ENCODE peak calls at places on chromosomes 3 and 15, in five cellular contexts. B, Z, D, T and K are unnamed samples.

GRCh38 chr3:89067736-89068135 is 39.7 kb upstream of the EPHA3 start:
- DNase-seq in Z (no peak), B (no peak), D (no peak), T (no peak), K (no peak)

GRCh38 chr15:38706956-38707355 is 142.3 kb upstream of the RASGRP1 start:
- DNase-seq in T (no peak), D (no peak), Z (no peak), B (no peak), K (no peak)

GRCh38 chr3:58237940-58238681 is 519 bp downstream of the ABHD6 start:
- DNase-seq in B (no peak), D (peak; percentile 65), T (peak; percentile 69), Z (peak; percentile 63), K (peak; percentile 42)

GRCh38 chr3:124514681-124515080 is 215.6 kb upstream of the UMPS start:
- DNase-seq in Z (no peak), T (no peak), D (no peak), B (no peak), K (no peak)

GRCh38 chr15:62976301-62976842 is 66.2 kb upstream of the TPM1 start:
- DNase-seq in B (peak; percentile 75), Z (no peak), D (no peak), T (no peak), K (no peak)

GRCh38 chr3:41265823-41266273 is 66.5 kb downstream of the CTNNB1 start:
- DNase-seq in Z (no peak), T (no peak), B (peak; percentile 93), D (no peak), K (peak; percentile 9)

GRCh38 chr3:181278468-181279238 is 289.1 kb upstream of the DNAJC19 start:
- DNase-seq in Z (no peak), T (no peak), D (no peak), B (no peak), K (no peak)

GRCh38 chr15:85771781-85772445 is 22.8 kb downstream of the KLHL25 start:
- DNase-seq in Z (peak; percentile 79), T (no peak), D (no peak), B (no peak), K (no peak)

GRCh38 chr3:17686613-17687012 is 55.8 kb downstream of the TBC1D5 start:
- DNase-seq in Z (no peak), T (no peak), B (no peak), D (no peak), K (no peak)

GRCh38 chr15:40957581-40958051 is 4.3 kb downstream of the CHAC1 start:
- DNase-seq in T (no peak), B (no peak), D (no peak), Z (no peak), K (peak; percentile 94)

GRCh38 chr3:106862067-106862466 is 515.2 kb upstream of the CCDC54 start:
- DNase-seq in D (no peak), Z (no peak), B (peak; percentile 62), T (no peak), K (no peak)

GRCh38 chr3:194287392-194287791 is 63.7 kb downstream of the CPN2 start:
- DNase-seq in D (no peak), B (no peak), T (no peak), Z (no peak), K (no peak)

GRCh38 chr3:37210230-37210629 is 35.8 kb upstream of the LRRFIP2 start:
- DNase-seq in T (no peak), Z (no peak), B (peak; percentile 41), D (no peak), K (no peak)

GRCh38 chr15:85289677-85290365 is 90.6 kb upstream of the AKAP13 start:
- DNase-seq in D (peak; percentile 58), T (no peak), B (peak; percentile 18), Z (no peak), K (peak; percentile 82)

GRCh38 chr3:177641206-177641605 is 443.9 kb upstream of the TBL1XR1 start:
- DNase-seq in T (no peak), Z (no peak), D (no peak), B (no peak), K (no peak)

GRCh38 chr3:197209366-197210260 is 88.8 kb downstream of the DLG1 start:
- DNase-seq in Z (no peak), B (peak; percentile 25), T (no peak), D (no peak), K (no peak)

GRCh38 chr3:45204136-45204535 is 22.0 kb downstream of the TMEM158 start:
- DNase-seq in D (no peak), B (peak; percentile 65), T (no peak), Z (no peak), K (no peak)

GRCh38 chr15:31605467-31605931 is 278.9 kb downstream of the KLF13 start:
- DNase-seq in D (no peak), B (peak; percentile 21), Z (no peak), T (peak; percentile 74), K (no peak)

GRCh38 chr15:65939901-65940617 is 70.8 kb downstream of the RAB11A start:
- DNase-seq in D (no peak), Z (no peak), T (no peak), B (peak; percentile 95), K (no peak)

GRCh38 chr15:70035719-70036077 is 62.0 kb downstream of the TLE3 start:
- DNase-seq in Z (no peak), B (no peak), D (no peak), T (no peak), K (no peak)

GRCh38 chr15:59491062-59491461 is 53.1 kb downstream of the FAM81A start:
- DNase-seq in Z (no peak), D (no peak), T (no peak), B (no peak), K (no peak)

GRCh38 chr15:59492389-59493377 is 54.7 kb downstream of the FAM81A start:
- DNase-seq in B (peak; percentile 31), T (peak; percentile 63), Z (peak; percentile 62), D (peak; percentile 61), K (peak; percentile 76)
- H3K4me3 ChIP-seq in B (no peak overlapping the region), T (no peak overlapping the region), Z (no peak overlapping the region), D (no peak overlapping the region), K (no peak overlapping the region)

GRCh38 chr3:133840055-133840737 is 34.6 kb downstream of the SRPRB start:
- DNase-seq in B (no peak), T (no peak), Z (no peak), D (no peak), K (no peak)
- H3K36me3 ChIP-seq in B (no peaks in the 10 kb centered on the region), T (no peaks in the 10 kb centered on the region), Z (no peaks in the 10 kb centered on the region), D (no peaks in the 10 kb centered on the region), K (no peaks in the 10 kb centered on the region)

DNA sequence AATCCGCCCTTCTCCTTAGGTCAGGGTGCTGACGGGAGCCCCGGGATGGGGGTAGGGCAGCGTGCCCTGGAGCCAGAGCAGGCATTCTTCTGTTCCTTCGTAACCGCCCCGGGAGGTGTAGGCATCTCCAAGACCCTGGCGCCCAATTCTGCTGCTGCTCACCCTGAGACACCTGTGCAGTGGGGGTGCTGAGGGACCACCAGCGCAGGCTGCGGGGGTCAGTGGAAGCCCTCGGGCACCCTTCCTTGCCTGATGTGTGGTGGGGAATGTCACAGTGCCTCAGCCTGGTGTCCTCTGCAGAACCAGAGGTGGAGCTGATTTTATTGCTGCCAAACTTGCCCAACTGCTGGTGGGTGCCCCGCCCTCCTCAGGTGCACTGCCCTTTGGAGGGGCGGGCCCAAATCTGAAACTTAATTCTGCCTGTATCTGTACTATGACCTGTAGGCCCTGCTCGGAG is 7.3 kb downstream of the CSK start:
- DNase-seq in B (no peak), T (no peak), Z (no peak), D (no peak), K (no peak)
- H3K4me3 ChIP-seq in B (no peak overlapping the region), T (no peak overlapping the region), Z (no peak overlapping the region), D (peak overlapping the region; percentile 9), K (no peak overlapping the region)

DNA sequence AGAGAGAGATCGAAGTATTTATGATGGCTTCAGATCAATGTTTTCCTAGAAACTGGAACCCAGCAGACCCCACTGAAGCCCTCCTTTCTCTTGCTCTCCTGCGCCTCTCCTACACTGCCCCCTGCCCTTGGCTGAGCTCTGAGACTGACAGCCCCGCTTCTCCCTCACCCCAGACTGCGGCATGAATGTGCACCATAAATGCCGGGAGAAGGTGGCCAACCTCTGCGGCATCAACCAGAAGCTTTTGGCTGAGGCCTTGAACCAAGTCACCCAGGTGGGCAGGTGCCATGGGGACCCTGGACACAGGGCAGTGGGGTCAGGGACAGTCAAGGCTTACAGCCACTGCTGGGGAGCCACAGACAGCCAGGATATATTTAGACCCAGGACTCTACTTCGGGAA is 23.7 kb downstream of the PRKCD start:
- DNase-seq in Z (no peak), T (no peak), B (no peak), D (no peak), K (no peak)
- H3K36me3 ChIP-seq in Z (no peaks in the 10 kb centered on the region), T (peaks cover 4% of the 10 kb centered on the region), B (no peaks in the 10 kb centered on the region), D (peaks cover 91% of the 10 kb centered on the region), K (peaks cover 18% of the 10 kb centered on the region)

GRCh38 chr15:92161039-92161670 is 232.5 kb upstream of the ST8SIA2 start:
- DNase-seq in D (no peak), B (no peak), T (no peak), Z (no peak), K (no peak)
- H3K4me3 ChIP-seq in D (no peak overlapping the region), B (no peak overlapping the region), T (no peak overlapping the region), Z (no peak overlapping the region), K (no peak overlapping the region)

DNA sequence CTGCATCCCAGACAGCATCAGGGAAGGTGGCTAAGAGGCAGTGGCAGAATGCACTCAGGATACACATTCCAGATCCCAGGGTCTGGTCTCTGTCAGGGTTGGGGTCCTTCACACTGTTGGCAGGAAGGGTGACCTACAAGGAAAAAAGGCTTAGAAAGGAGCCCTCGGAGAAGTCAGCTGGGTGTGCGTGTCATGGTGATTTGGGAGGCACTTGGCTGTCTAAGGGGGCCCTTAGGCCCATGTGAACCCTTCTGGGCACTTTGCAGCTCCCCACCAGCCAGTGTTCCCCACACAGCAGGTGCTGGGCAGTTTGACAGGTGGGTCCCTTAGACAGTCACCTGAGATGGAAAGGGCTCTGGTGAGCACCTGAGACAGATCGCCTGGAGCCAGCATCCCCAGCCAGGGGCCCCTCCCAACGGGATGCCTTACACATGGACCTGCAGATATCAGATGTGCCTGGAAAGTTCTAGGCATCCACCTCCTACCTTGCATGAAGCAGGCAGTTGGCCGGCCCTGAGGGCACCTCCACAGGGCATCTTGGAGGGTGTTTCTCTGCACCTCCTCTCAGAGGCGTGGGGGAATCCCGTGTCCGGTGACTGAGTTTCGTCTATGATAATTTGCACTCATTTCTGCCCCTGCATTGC is 131.6 kb downstream of the LRRK1 start:
- DNase-seq in T (peak; percentile 39), Z (no peak), B (no peak), D (no peak), K (no peak)
- H3K36me3 ChIP-seq in T (no peaks in the 10 kb centered on the region), Z (no peaks in the 10 kb centered on the region), B (peaks cover 2% of the 10 kb centered on the region), D (peaks cover 22% of the 10 kb centered on the region), K (peaks cover 11% of the 10 kb centered on the region)

DNA sequence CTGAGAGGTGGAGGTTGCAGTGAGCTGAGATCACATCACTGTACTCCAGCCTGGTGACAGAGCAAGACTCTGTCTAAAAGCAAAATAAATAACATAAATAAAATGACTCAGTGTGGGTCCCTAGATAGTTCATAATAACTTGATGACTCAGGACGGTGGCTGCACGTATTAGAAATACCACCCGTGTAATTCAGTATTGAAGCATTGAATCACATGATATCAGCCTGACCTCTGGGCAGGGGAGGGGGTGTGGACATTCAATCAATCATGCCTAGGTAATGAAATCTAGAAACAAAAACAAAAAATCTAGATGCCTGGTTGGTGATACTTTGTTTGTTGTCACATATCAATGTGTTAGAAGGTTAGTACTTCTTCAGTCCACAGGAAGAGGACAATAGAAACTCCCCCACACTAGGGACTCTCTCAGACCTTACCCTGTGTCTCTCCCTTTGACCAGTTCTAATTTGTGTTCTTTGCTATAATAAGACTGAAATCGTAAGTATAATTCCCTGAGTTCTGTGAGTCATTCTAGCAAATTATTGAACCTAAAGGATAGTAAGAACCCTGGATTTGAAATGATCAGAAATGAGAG is 177.3 kb downstream of the GAP43 start:
- DNase-seq in T (no peak), Z (no peak), D (no peak), B (peak; percentile 82), K (no peak)
- H3K4me3 ChIP-seq in T (no peak overlapping the region), Z (no peak overlapping the region), D (no peak overlapping the region), B (peak overlapping the region; percentile 6), K (no peak overlapping the region)

GRCh38 chr15:42511010-42511396 is 15.6 kb downstream of the SNAP23 start:
- DNase-seq in T (no peak), D (no peak), B (peak; percentile 79), Z (no peak), K (no peak)
- H3K36me3 ChIP-seq in T (no peaks in the 10 kb centered on the region), D (peaks cover 17% of the 10 kb centered on the region), B (peaks cover 15% of the 10 kb centered on the region), Z (no peaks in the 10 kb centered on the region), K (no peaks in the 10 kb centered on the region)